ENCODE peak calls at places on chromosomes 2 and 18, in seven cellular contexts. M is tibial nerve, N is esophagus muscularis mucosa, I is prostate gland, W is adrenal gland, U is A549, X is lower leg skin. D is an unnamed sample.

GRCh38 chr18:68148862-68149261 is 566.0 kb downstream of the TMX3 start:
- DNase-seq in M (no peak), N (no peak), I (no peak), W (no peak), U (no peak), X (no peak), D (no peak)

GRCh38 chr2:208586516-208586915 is 179.9 kb downstream of the PTH2R start:
- DNase-seq in M (no peak), N (no peak), I (no peak), W (no peak), U (no peak), X (no peak), D (no peak)

GRCh38 chr18:22040527-22040926 is 128.9 kb upstream of the GATA6 start:
- DNase-seq in M (no peak), N (no peak), I (no peak), W (no peak), U (no peak), X (no peak), D (no peak)

GRCh38 chr2:112121682-112122254 is 16.4 kb upstream of the FBLN7 start:
- DNase-seq in M (no peak), N (no peak), I (no peak), W (peak), U (peak), X (no peak), D (no peak)

GRCh38 chr2:140349695-140350094 is 1569.5 kb upstream of the NXPH2 start:
- DNase-seq in M (no peak), N (no peak), I (no peak), W (no peak), U (no peak), X (no peak), D (no peak)

GRCh38 chr2:171541202-171541884 is 19.1 kb downstream of the CYBRD1 start:
- DNase-seq in M (no peak), N (peak), I (no peak), W (no peak), U (no peak), X (no peak), D (no peak)

GRCh38 chr2:178882666-178883440 is 75.6 kb upstream of the TTN start:
- DNase-seq in M (no peak), N (no peak), I (no peak), W (no peak), U (no peak), X (no peak), D (no peak)

GRCh38 chr2:97355887-97356286 is 233.8 kb downstream of the ANKRD36B start:
- DNase-seq in M (no peak), N (no peak), I (no peak), W (no peak), U (no peak), X (no peak), D (no peak)

GRCh38 chr2:237432484-237433092 is 18.6 kb upstream of the COL6A3 start:
- DNase-seq in M (no peak), N (no peak), I (no peak), W (no peak), U (peak), X (no peak), D (no peak)

GRCh38 chr2:27705851-27706622 is 42.3 kb downstream of the SLC4A1AP start:
- DNase-seq in M (peak), N (peak), I (peak), W (peak), U (peak), X (peak), D (no peak)

GRCh38 chr2:205685314-205686230 is 3.3 kb downstream of the NRP2 start:
- DNase-seq in M (no peak), N (peak), I (no peak), W (peak), U (peak), X (no peak), D (no peak)

GRCh38 chr2:80244905-80245584 is 59.5 kb downstream of the LRRTM1 start:
- DNase-seq in M (no peak), N (no peak), I (no peak), W (no peak), U (no peak), X (no peak), D (no peak)

GRCh38 chr2:119683074-119683716 is 4.2 kb downstream of the TMEM177 start:
- DNase-seq in M (no peak), N (no peak), I (no peak), W (no peak), U (no peak), X (no peak), D (no peak)

GRCh38 chr2:36819090-36819711 is 122.7 kb downstream of the VIT start:
- DNase-seq in M (no peak), N (no peak), I (no peak), W (no peak), U (no peak), X (no peak), D (no peak)

GRCh38 chr2:199468561-199469513 is 11.1 kb upstream of the SATB2 start:
- DNase-seq in M (no peak), N (no peak), I (no peak), W (no peak), U (no peak), X (no peak), D (no peak)
- TF ChIP-seq POLR2A in M (no peak), N (no peak), I (no peak), W (no peak), U (no peak), X (no peak), D (no peak)

GRCh38 chr18:24429188-24429587 is 2.7 kb downstream of the IMPACT start:
- DNase-seq in M (no peak), N (no peak), I (no peak), W (no peak), U (no peak), X (no peak), D (no peak)

GRCh38 chr18:24427484-24427883 is 1.0 kb downstream of the IMPACT start:
- DNase-seq in M (no peak), N (no peak), I (no peak), W (no peak), U (no peak), X (no peak), D (no peak)

GRCh38 chr18:24428709-24429108 is 2.2 kb downstream of the IMPACT start:
- DNase-seq in M (no peak), N (no peak), I (no peak), W (no peak), U (no peak), X (no peak), D (no peak)

GRCh38 chr18:24426073-24426397 is 435 bp upstream of the IMPACT start:
- DNase-seq in M (no peak), N (no peak), I (no peak), W (no peak), U (no peak), X (no peak), D (no peak)

GRCh38 chr18:24426398-24427294 is at the start of gene IMPACT:
- DNase-seq in M (peak), N (no peak), I (peak), W (peak), U (peak), X (peak), D (no peak)
- TF ChIP-seq POLR2A in M (peak), N (no peak), I (peak), W (peak), U (peak), X (no peak), D (no peak)

GRCh38 chr18:48930926-48931325 is 19.8 kb downstream of the SMAD7 start:
- DNase-seq in M (no peak), N (no peak), I (no peak), W (no peak), U (no peak), X (no peak), D (no peak)

GRCh38 chr18:48931680-48932461 is 18.9 kb downstream of the SMAD7 start:
- DNase-seq in M (no peak), N (no peak), I (no peak), W (no peak), U (no peak), X (no peak), D (no peak)

GRCh38 chr18:48928787-48929186 is 22.0 kb downstream of the SMAD7 start:
- DNase-seq in M (no peak), N (no peak), I (peak), W (peak), U (no peak), X (no peak), D (no peak)

GRCh38 chr18:48929212-48929612 is 21.6 kb downstream of the SMAD7 start:
- DNase-seq in M (no peak), N (no peak), I (no peak), W (no peak), U (no peak), X (no peak), D (no peak)

DNA sequence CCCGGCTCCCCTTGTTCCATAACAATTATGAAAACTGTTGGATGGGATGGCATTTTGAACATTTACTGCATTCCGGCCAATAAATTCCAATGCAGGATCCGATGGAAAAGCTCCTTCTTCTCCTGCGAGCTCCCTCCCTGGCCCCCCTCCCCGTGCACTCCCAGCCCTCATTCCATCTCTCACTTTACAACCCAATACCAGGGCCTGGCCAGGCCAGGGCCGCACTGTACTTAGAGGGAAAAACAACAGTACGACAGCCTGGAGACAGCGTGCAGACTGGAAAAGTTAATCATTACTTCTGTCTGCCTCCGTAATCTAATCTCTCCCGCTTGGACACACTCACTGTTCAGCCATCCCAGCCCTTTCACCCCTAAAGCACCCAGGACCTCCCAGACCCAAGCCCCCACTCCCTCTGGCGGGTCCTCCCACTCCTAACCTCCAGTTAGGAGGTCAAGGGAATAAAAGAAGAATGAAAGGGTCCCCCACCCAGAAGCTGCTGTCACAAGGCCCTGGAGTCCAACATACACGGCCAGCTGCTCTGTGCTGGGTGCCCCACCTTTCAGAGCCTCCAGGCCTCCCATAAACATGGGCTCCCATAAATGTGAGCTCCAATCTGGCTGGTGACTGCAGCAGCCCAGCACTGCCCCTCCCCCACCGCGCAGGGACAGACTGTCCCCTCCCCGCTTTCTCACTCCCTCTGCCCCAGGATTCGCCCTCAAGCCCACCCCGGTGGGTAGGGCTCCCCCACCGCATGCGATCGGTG is 20.6 kb downstream of the SMAD7 start:
- DNase-seq in M (no peak), N (no peak), I (no peak), W (no peak), U (peak), X (no peak), D (no peak)
- TF ChIP-seq POLR2A in M (no peak), N (no peak), I (no peak), W (no peak), U (no peak), X (no peak), D (no peak)

GRCh38 chr2:241309684-241310117 is 5.8 kb downstream of the HDLBP start:
- DNase-seq in M (no peak), N (no peak), I (no peak), W (no peak), U (no peak), X (no peak), D (no peak)
- TF ChIP-seq POLR2A in M (no peak), N (no peak), I (no peak), W (no peak), U (no peak), X (no peak), D (no peak)

GRCh38 chr2:180006781-180007579 is at the start of gene CWC22:
- DNase-seq in M (peak), N (peak), I (peak), W (peak), U (peak), X (peak), D (no peak)
- TF ChIP-seq POLR2A in M (peak), N (no peak), I (no peak), W (no peak), U (peak), X (no peak), D (peak)

DNA sequence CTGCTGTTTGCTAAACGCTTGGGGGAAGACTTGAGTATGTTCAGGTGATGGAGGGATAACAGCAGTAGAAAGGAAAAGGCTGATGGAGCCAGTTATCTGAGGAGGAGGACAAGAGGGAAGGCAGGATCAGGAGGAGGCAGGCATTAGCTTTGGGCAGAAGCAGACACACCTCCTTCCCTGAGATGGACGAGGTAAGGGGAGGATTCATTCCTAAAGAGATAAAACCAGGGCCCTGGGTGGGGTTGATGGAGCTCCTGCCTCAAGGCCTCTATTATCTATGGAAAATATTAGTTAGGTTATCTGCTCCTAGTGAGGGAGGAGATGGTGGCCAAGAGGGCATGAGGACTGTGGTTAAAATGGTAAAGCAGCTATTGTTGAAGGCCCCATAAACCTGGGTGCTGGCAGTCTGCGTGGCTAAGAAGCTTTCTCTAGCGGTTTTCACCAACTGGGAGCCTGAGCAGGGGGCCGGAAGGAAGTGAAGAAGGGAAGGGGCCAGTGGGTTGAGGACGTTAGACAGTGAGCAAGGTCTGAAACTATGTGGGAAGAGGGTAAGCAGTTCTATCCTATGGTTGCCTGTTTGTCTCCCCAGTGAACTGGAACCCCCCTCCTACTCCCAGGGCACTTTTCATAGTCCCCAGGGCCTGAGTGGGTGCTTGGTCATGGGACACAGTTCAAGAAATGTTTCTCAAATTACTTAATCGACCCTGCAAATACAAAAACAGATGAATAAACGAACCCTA is 56.6 kb upstream of the HK2 start:
- DNase-seq in M (no peak), N (no peak), I (no peak), W (no peak), U (no peak), X (no peak), D (no peak)
- TF ChIP-seq POLR2A in M (no peak), N (no peak), I (no peak), W (no peak), U (no peak), X (no peak), D (no peak)

GRCh38 chr18:2086439-2086838 is 484.9 kb downstream of the METTL4 start:
- DNase-seq in M (no peak), N (no peak), I (no peak), W (no peak), U (no peak), X (no peak), D (no peak)

GRCh38 chr18:2091937-2092336 is 479.4 kb downstream of the METTL4 start:
- DNase-seq in M (no peak), N (no peak), I (no peak), W (no peak), U (no peak), X (no peak), D (no peak)

GRCh38 chr18:2083691-2084090 is 487.6 kb downstream of the METTL4 start:
- DNase-seq in M (no peak), N (no peak), I (no peak), W (no peak), U (no peak), X (no peak), D (no peak)

GRCh38 chr18:2089416-2089815 is 481.9 kb downstream of the METTL4 start:
- DNase-seq in M (no peak), N (no peak), I (no peak), W (no peak), U (no peak), X (no peak), D (no peak)

DNA sequence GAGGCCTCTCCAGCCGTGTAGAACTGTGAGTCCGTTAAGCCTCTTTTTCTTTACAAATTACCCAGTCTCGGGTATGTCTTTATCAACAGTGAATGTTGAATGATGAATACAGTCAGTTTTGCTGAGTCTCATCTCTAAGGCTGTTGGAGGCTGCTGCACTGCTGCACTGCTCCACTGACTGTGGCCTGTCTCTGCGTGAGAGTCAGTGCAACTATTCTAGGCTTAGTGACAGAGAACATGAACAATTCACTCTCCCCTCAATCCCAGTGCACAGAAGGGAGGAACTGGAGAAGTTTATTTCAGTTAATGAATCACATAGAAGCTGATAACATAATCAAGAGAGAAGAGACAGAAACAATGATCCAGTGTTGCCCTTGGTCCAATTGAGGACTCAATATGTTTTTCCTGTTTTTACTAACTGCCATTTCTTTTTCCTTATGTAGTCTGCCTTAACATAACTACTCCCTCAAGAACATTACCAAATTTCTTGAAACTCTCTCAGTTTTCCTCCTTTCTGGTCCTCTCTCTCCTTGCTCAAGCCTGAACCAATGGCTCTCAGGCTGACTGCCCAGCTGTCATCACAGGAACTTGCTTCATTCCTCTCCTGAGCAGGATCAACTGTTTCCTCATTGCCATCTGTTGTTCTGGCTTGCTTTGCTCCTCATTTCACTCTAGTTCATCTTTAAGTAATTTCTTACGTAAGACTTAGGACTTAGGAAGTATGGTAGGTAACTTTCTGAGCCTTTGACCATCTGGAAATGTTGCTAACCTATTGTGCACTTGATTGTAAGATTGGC is 483.2 kb downstream of the METTL4 start:
- DNase-seq in M (no peak), N (no peak), I (no peak), W (no peak), U (no peak), X (peak), D (no peak)
- TF ChIP-seq POLR2A in M (no peak), N (no peak), I (no peak), W (no peak), U (no peak), X (no peak), D (no peak)